ENCODE peak calls at places on chromosomes 4 and X, in nine cellular contexts. A, L, X, M, T, V, D, N and O are unnamed samples.

GRCh38 chr4:40524642-40525041 is 105.0 kb downstream of the RBM47 start:
- DNase-seq in A (no peak), L (no peak), X (no peak), M (no peak), T (peak; percentile 36), V (peak; percentile 21), D (no peak), N (no peak), O (no peak)

GRCh38 chr4:13881880-13882279 is 254.4 kb upstream of the BOD1L1 start:
- DNase-seq in A (no peak), L (no peak), X (no peak), M (no peak), T (peak; percentile 58), V (no peak), D (no peak), N (no peak), O (no peak)

GRCh38 chr4:52368895-52369294 is 290.2 kb downstream of the USP46 start:
- DNase-seq in A (no peak), L (no peak), X (no peak), M (no peak), T (no peak), V (no peak), D (no peak), N (no peak), O (no peak)

GRCh38 chr4:13329963-13330362 is 154.2 kb downstream of the RAB28 start:
- DNase-seq in A (no peak), L (no peak), X (no peak), M (no peak), T (peak; percentile 66), V (peak; percentile 69), D (no peak), N (no peak), O (no peak)

GRCh38 chrX:106894978-106895452 is 8.1 kb downstream of the RIPPLY1 start:
- DNase-seq in A (no peak), L (no peak), X (no peak), M (no peak), T (peak; percentile 71), V (peak; percentile 59), D (no peak), N (peak; percentile 29), O (no peak)

GRCh38 chr4:48329976-48330375 is 11.4 kb upstream of the SLAIN2 start:
- DNase-seq in A (no peak), L (no peak), X (no peak), M (no peak), T (peak; percentile 92), V (peak; percentile 89), D (no peak), N (peak; percentile 54), O (no peak)

GRCh38 chr4:40283968-40284367 is 51.2 kb upstream of the CHRNA9 start:
- DNase-seq in A (no peak), L (no peak), X (peak; percentile 15), M (no peak), T (no peak), V (peak; percentile 31), D (no peak), N (no peak), O (no peak)

GRCh38 chr4:80492761-80493160 is 157.2 kb downstream of the CFAP299 start:
- DNase-seq in A (no peak), L (no peak), X (no peak), M (no peak), T (no peak), V (no peak), D (no peak), N (no peak), O (peak; percentile 5)

GRCh38 chrX:13899607-13900006 is 82.7 kb upstream of the GPM6B start:
- DNase-seq in A (no peak), L (no peak), X (no peak), M (no peak), T (peak; percentile 98), V (peak; percentile 88), D (no peak), N (peak; percentile 26), O (peak; percentile 47)

GRCh38 chr4:38664704-38665401 is 854 bp downstream of the KLF3 start:
- DNase-seq in A (no peak), L (peak; percentile 86), X (peak; percentile 88), M (peak; percentile 88), T (peak; percentile 58), V (peak; percentile 50), D (peak; percentile 27), N (no peak), O (peak; percentile 78)

GRCh38 chr4:182301736-182302135 is 58.5 kb downstream of the TENM3 start:
- DNase-seq in A (no peak), L (no peak), X (no peak), M (no peak), T (no peak), V (no peak), D (no peak), N (no peak), O (no peak)

GRCh38 chr4:164097119-164097518 is 602.6 kb downstream of the TMA16 start:
- DNase-seq in A (no peak), L (no peak), X (no peak), M (no peak), T (no peak), V (no peak), D (no peak), N (no peak), O (no peak)

GRCh38 chr4:41219421-41219950 is 5.1 kb upstream of the APBB2 start:
- DNase-seq in A (no peak), L (no peak), X (no peak), M (no peak), T (no peak), V (no peak), D (no peak), N (no peak), O (no peak)

GRCh38 chr4:156378053-156378665 is 424.5 kb upstream of the CTSO start:
- DNase-seq in A (no peak), L (no peak), X (no peak), M (no peak), T (peak; percentile 84), V (no peak), D (no peak), N (peak; percentile 54), O (no peak)

GRCh38 chr4:26819026-26819425 is 41.6 kb upstream of the STIM2 start:
- DNase-seq in A (no peak), L (no peak), X (no peak), M (no peak), T (no peak), V (no peak), D (no peak), N (no peak), O (no peak)

GRCh38 chr4:3765271-3766206 is 646 bp upstream of the ADRA2C start:
- DNase-seq in A (no peak), L (no peak), X (no peak), M (no peak), T (peak; percentile 27), V (peak; percentile 50), D (peak; percentile 53), N (no peak), O (peak; percentile 51)

GRCh38 chrX:21384178-21384577 is 10.0 kb downstream of the CNKSR2 start:
- DNase-seq in A (no peak), L (no peak), X (no peak), M (no peak), T (no peak), V (no peak), D (no peak), N (no peak), O (no peak)

DNA sequence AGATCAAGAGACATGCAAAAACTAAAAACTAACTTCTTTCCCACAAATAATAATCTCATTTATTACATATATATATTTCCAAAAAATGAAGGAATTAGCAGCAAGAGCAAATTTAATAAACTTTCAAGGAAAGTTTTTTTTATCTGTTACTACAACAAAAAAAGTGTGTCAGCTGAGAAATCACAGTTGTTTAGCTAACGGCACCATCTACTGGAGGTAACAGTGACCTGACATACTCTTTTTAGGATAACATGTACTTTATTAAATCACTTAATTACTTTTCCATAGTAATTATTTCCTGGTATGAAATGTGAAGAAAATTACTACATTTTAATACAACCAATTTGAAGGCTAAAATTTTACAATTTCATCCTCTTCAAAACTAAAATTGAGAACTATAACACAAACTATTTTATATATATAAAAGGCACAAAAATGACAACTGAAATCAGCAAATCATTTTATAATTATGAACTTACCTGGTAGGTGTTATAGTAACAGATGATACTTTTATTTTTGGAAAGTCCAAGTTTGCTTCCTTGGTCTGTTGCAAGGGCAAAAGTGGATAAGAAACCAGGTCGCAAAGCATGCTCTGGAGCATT is 9.1 kb downstream of the LAMTOR3 start:
- DNase-seq in A (no peak), L (no peak), X (no peak), M (no peak), T (peak; percentile 60), V (peak; percentile 44), D (no peak), N (no peak), O (peak; percentile 31)
- TF ChIP-seq CTCF in A (peak; percentile 58), L (peak; percentile 6), X (peak; percentile 39), M (peak; percentile 43), T (peak; percentile 43), V (peak; percentile 59), D (peak; percentile 78), N (peak; percentile 53), O (peak; percentile 50)

DNA sequence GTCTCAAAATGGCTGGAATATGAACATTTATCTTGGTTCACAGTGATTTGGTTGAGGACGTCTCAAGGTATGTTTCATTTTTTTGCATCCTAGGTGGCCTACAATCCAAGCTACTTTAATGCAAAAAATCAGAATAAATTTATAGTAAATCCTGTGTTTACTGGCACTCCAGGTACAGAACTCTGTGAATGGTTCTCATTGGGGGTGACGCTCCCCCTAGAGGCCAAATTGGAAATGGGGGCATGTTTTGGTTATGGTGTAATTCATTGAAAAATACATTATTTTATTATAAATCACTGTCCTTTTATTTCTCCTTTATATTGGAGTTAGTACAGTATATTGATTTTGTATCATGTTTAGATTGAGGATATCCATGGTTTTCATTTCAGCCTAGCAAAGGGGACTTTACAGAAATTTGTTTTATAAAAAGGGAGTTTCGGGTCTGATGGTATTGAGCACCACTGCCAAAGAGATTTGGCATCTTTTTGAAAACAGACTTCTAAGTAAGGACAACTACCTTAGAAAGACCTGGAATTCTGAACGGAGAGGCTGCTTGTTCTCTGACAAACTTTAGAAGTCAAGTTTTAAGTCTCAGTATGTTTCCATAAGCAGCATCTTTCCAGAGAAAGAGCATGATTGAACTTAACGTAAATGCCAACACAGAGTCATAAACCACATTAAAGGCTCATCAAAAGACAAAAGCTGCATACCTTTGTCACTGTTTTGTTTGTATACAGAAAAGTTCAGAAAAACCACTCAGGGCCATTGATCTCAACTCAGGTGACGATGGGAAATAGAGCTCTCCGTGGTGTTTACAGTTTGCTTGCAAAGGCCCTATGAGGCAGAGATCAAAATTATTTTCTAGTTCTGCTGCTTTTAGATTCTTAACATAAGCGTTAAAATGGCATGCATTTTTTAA is 19.4 kb downstream of the MTM1 start:
- DNase-seq in A (no peak), L (no peak), X (no peak), M (no peak), T (peak; percentile 46), V (peak; percentile 17), D (no peak), N (no peak), O (no peak)
- TF ChIP-seq CTCF in A (peak; percentile 67), L (peak; percentile 11), X (no peak), M (peak; percentile 21), T (peak; percentile 73), V (peak; percentile 65), D (peak; percentile 68), N (peak; percentile 68), O (peak; percentile 34)

GRCh38 chr4:1031956-1032795 is 20.8 kb downstream of the FGFRL1 start:
- DNase-seq in A (no peak), L (no peak), X (no peak), M (no peak), T (no peak), V (no peak), D (no peak), N (no peak), O (no peak)
- TF ChIP-seq CTCF in A (no peak), L (peak; percentile 5), X (no peak), M (no peak), T (no peak), V (no peak), D (no peak), N (no peak), O (peak; percentile 15)

GRCh38 chr4:4922441-4922840 is 63.0 kb downstream of the MSX1 start:
- DNase-seq in A (no peak), L (no peak), X (no peak), M (no peak), T (no peak), V (no peak), D (no peak), N (no peak), O (no peak)
- TF ChIP-seq CTCF in A (no peak), L (no peak), X (no peak), M (no peak), T (no peak), V (no peak), D (no peak), N (no peak), O (no peak)